ENCODE peak calls at places on chromosomes 11 and 22, in four cellular contexts. E is HepG2, Z is K562, X is GM12878. L is an unnamed sample.
A peak's percentile ranks its signal among the peaks of the same experiment; 100 is the strongest.

GRCh38 chr11:120510406-120511115 is 987 bp upstream of the GRIK4 start:
- DNase-seq in E (no peak), Z (no peak), X (no peak), L (no peak)

GRCh38 chr11:95531116-95531515 is 258.5 kb downstream of the FAM76B start:
- DNase-seq in E (no peak), Z (no peak), X (no peak), L (no peak)

GRCh38 chr11:68448604-68449011 is 11.9 kb upstream of the PPP6R3 start:
- DNase-seq in Z (no peak), X (no peak), E (no peak), L (no peak)

GRCh38 chr22:36356708-36357694 is 30.8 kb downstream of the MYH9 start:
- DNase-seq in X (no peak), E (no peak), Z (no peak), L (no peak)

GRCh38 chr11:36053314-36053713 is 109.5 kb downstream of the LDLRAD3 start:
- DNase-seq in Z (no peak), E (no peak), X (no peak), L (no peak)

GRCh38 chr11:45165386-45165785 is 18.9 kb downstream of the PRDM11 start:
- DNase-seq in E (no peak), X (no peak), Z (no peak), L (no peak)

GRCh38 chr11:63554901-63555218 is 8.3 kb downstream of the PLAAT2 start:
- DNase-seq in Z (no peak), E (no peak), X (no peak), L (no peak)

GRCh38 chr11:129280027-129280811 is 88.1 kb upstream of the ARHGAP32 start:
- DNase-seq in Z (no peak), X (no peak), E (peak; percentile 58), L (no peak)

GRCh38 chr11:121420398-121420797 is 31.7 kb upstream of the SORL1 start:
- DNase-seq in E (no peak), Z (no peak), X (no peak), L (no peak)

GRCh38 chr11:106585061-106585460 is 433.2 kb downstream of the GUCY1A2 start:
- DNase-seq in E (peak; percentile 20), Z (no peak), X (no peak), L (peak; percentile 3)

GRCh38 chr11:36452987-36453386 is 57.1 kb downstream of the TRAF6 start:
- DNase-seq in E (peak; percentile 34), X (no peak), Z (no peak), L (no peak)

GRCh38 chr11:109422755-109423113 is 744 bp downstream of the C11orf87 start:
- DNase-seq in X (no peak), Z (no peak), E (no peak), L (no peak)

GRCh38 chr11:85444479-85444878 is 182.7 kb downstream of the DLG2 start:
- DNase-seq in X (no peak), E (no peak), Z (no peak), L (no peak)

GRCh38 chr11:38060930-38061329 is 1462.9 kb upstream of the RAG2 start:
- DNase-seq in E (no peak), Z (no peak), X (no peak), L (no peak)

GRCh38 chr22:33568934-33569496 is 351.3 kb downstream of the LARGE1 start:
- DNase-seq in X (no peak), E (no peak), Z (no peak), L (no peak)

GRCh38 chr11:62806611-62807121 is 1.4 kb upstream of the NXF1 start:
- DNase-seq in X (no peak), Z (peak; percentile 7), E (no peak), L (no peak)

GRCh38 chr11:2301631-2302272 is at the start of the genes C11orf21 and TSPAN32:
- DNase-seq in X (no peak), Z (peak; percentile 83), E (peak; percentile 27), L (no peak)

GRCh38 chr22:21631025-21631424 is 1.2 kb upstream of the YDJC start:
- DNase-seq in E (no peak), Z (no peak), X (no peak), L (no peak)

GRCh38 chr22:46079093-46079860 is 71.0 kb upstream of the PPARA start:
- DNase-seq in Z (no peak), E (no peak), X (no peak), L (no peak)

GRCh38 chr11:73217131-73217809 is 811 bp upstream of the P2RY2 start:
- DNase-seq in E (no peak), Z (no peak), X (no peak), L (no peak)

GRCh38 chr11:62124186-62125113 is 639 bp downstream of the INCENP start:
- DNase-seq in X (no peak), Z (peak; percentile 34), E (peak; percentile 37), L (no peak)

GRCh38 chr11:118434123-118434552 is 2.2 kb upstream of the KMT2A start:
- DNase-seq in Z (no peak), E (peak; percentile 32), X (no peak), L (no peak)
- TF ChIP-seq HDAC6 in Z (no peak), E (no peak), X (no peak), L (no peak)

GRCh38 chr11:57277845-57278720 is 41.0 kb upstream of the APLNR start:
- DNase-seq in E (peak; percentile 24), X (no peak), Z (peak; percentile 75), L (peak; percentile 43)
- TF ChIP-seq HDAC6 in E (no peak), X (no peak), Z (no peak), L (no peak)

GRCh38 chr11:93540337-93540736 is 2.9 kb downstream of the SMCO4 start:
- DNase-seq in X (no peak), Z (no peak), E (no peak), L (no peak)

GRCh38 chr11:93543292-93543977 is at the start of gene SMCO4:
- DNase-seq in E (peak; percentile 62), Z (peak; percentile 85), X (no peak), L (peak; percentile 91)

GRCh38 chr11:93541154-93541553 is 2.0 kb downstream of the SMCO4 start:
- DNase-seq in Z (no peak), X (no peak), E (no peak), L (no peak)

GRCh38 chr11:93541884-93542752 is 1.1 kb downstream of the SMCO4 start:
- DNase-seq in X (no peak), E (peak; percentile 62), Z (peak; percentile 62), L (no peak)

DNA sequence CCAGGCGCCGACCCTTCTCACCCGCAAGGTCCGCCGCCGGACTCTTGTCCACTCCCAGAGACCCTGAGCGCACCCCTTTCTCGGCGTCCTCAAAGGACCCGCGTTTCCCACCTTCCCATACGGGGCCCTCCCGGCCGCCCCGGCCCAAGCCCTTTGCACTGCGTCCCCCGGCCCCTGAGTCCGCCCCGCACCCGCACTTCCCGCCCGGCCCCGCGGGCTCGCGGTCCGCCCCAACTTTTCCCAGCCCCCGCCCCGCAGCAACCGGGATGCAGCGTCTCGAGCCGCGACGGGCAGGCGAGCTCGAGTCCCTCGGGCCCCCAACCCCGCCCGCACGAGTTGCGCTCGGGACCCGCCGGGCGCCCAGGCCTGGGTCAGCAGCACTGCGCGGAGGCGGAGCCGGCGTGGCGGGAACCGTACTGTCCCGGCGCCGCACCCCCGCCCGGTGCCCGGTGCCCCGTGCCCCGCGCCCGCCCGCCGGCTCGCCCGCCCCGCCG is 391 bp downstream of the SMCO4 start:
- DNase-seq in E (no peak), X (no peak), Z (no peak), L (no peak)
- TF ChIP-seq HDAC6 in E (no peak), X (no peak), Z (no peak), L (no peak)

DNA sequence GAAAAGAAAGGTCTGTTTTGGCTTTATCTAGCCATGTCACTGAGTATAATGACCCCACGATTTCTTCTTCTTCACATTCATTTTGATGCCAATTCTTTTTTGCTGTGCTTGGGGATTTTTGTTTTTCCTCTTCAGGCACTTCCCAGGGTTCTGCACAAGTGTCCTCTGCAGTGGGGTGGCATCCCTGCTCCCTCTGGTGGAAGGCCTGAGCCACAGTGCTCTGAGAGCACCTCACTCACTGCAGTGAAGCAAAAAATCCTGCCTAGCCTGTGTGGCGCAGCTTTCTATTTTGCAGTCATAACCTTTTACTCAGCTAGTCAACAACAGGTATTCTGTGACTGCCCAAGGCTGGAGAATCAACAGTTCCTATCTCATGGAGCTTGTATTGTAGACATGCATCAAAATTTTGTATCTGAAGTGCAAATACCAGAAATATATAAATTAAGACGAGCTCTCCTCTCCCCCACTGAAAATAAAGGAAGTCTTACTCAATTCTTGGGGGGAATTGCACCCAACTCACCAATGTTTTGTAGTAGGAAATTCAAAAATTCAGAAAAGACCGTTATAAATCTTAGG is 153.3 kb downstream of the NCAM1 start:
- DNase-seq in E (peak; percentile 3), Z (no peak), X (no peak), L (peak; percentile 13)
- TF ChIP-seq HDAC6 in E (no peak), Z (no peak), X (no peak), L (no peak)

L was measured in H1.